ENCODE peak calls at places on chromosomes 1 and 21, in six cellular contexts. S is IMR-90; D is DND-41; P is stimulated activated CD4-positive, alpha-beta T cell treated with anti-CD3 and anti-CD28 coated beads, Interleukin-15, amount 100 ng/mL, for 1 hour; N is AG04449; F is bronchial epithelial cell. M is an unnamed sample.

GRCh38 chr1:57232500-57232899 is 191.4 kb downstream of the DAB1 start:
- DNase-seq in S (no peak), D (no peak), P (no peak), N (no peak), F (peak), M (no peak)

GRCh38 chr1:228309548-228310067 is 97.0 kb downstream of the TRIM11 start:
- DNase-seq in S (no peak), D (no peak), P (no peak), N (no peak), F (peak), M (no peak)

GRCh38 chr1:74895411-74895810 is 162.5 kb downstream of the TYW3 start:
- DNase-seq in S (no peak), D (no peak), P (no peak), N (no peak), F (no peak), M (no peak)

GRCh38 chr1:228938248-228938891 is 203.1 kb downstream of the RHOU start:
- DNase-seq in S (no peak), D (peak), P (no peak), N (no peak), F (no peak), M (no peak)

GRCh38 chr1:110083453-110084225 is 13.2 kb upstream of the ALX3 start:
- DNase-seq in S (no peak), D (no peak), P (no peak), N (no peak), F (no peak), M (no peak)

GRCh38 chr1:150973826-150974579 is 632 bp downstream of the CERS2 start:
- DNase-seq in S (no peak), D (peak), P (no peak), N (no peak), F (peak), M (no peak)

GRCh38 chr1:9590945-9591668 is 2.4 kb downstream of the TMEM201 start:
- DNase-seq in S (no peak), D (no peak), P (no peak), N (no peak), F (no peak), M (no peak)

GRCh38 chr21:31647650-31648049 is 11.8 kb upstream of the SOD1 start:
- DNase-seq in S (no peak), D (no peak), P (no peak), N (no peak), F (no peak), M (no peak)

GRCh38 chr1:107479865-107480264 is 339.0 kb downstream of the NTNG1 start:
- DNase-seq in S (no peak), D (no peak), P (no peak), N (no peak), F (no peak), M (no peak)

GRCh38 chr1:236495359-236496120 is 28.2 kb upstream of the LGALS8 start:
- DNase-seq in S (no peak), D (no peak), P (no peak), N (no peak), F (no peak), M (no peak)

M was measured in non-pigmented ciliary epithelial cell.